ENCODE peak calls at places on chromosome 11, in four cellular contexts. B, I, K and M are unnamed samples. For H3K4me1, the result is how much of the 10 kb centered on the place peaks cover.

GRCh38 chr11:68338041-68338800 is 25.8 kb downstream of the LRP5 start:
- DNase-seq in B (no peak), I (no peak), K (no peak), M (no peak)

GRCh38 chr11:45169310-45170072 is 23.1 kb downstream of the PRDM11 start:
- DNase-seq in B (no peak), I (no peak), K (no peak), M (no peak)

GRCh38 chr11:32531528-32531927 is 52.1 kb upstream of the EIF3M start:
- DNase-seq in B (no peak), I (no peak), K (no peak), M (no peak)

GRCh38 chr11:102364991-102365390 is 18.0 kb downstream of the BIRC2 start:
- DNase-seq in B (no peak), I (no peak), K (no peak), M (no peak)

GRCh38 chr11:34758262-34758661 is 137.4 kb downstream of the EHF start:
- DNase-seq in B (no peak), I (no peak), K (no peak), M (no peak)

GRCh38 chr11:18700375-18700774 is 1.8 kb downstream of the TMEM86A start:
- DNase-seq in B (no peak), I (no peak), K (no peak), M (no peak)

GRCh38 chr11:83265331-83265730 is 20.8 kb downstream of the CCDC90B start:
- DNase-seq in B (no peak), I (no peak), K (no peak), M (no peak)

GRCh38 chr11:60887531-60887930 is 18.9 kb downstream of the PRPF19 start:
- DNase-seq in B (no peak), I (peak), K (no peak), M (peak)

GRCh38 chr11:13225058-13226001 is 52.3 kb upstream of the BMAL1 start:
- DNase-seq in B (no peak), I (no peak), K (no peak), M (no peak)

GRCh38 chr11:117144477-117145392 is 648 bp downstream of the PAFAH1B2 start:
- DNase-seq in B (no peak), I (peak), K (no peak), M (no peak)

GRCh38 chr11:2592559-2593392 is 107.0 kb downstream of the KCNQ1OT1 start:
- DNase-seq in B (no peak), I (no peak), K (no peak), M (no peak)

GRCh38 chr11:69335010-69335409 is 41.1 kb downstream of the MYEOV start:
- DNase-seq in B (no peak), I (no peak), K (no peak), M (no peak)

GRCh38 chr11:121762820-121763219 is 310.1 kb upstream of the SORL1-AS1 start:
- DNase-seq in B (no peak), I (no peak), K (no peak), M (no peak)

GRCh38 chr11:422249-422656 is 7.5 kb upstream of the SIGIRR start:
- DNase-seq in B (no peak), I (no peak), K (no peak), M (no peak)

GRCh38 chr11:70226967-70227366 is 23.9 kb downstream of the FADD start:
- DNase-seq in B (no peak), I (no peak), K (no peak), M (no peak)

GRCh38 chr11:68441466-68442230 is 18.9 kb upstream of the PPP6R3 start:
- DNase-seq in B (no peak), I (no peak), K (no peak), M (no peak)

GRCh38 chr11:33515347-33515746 is 185.3 kb downstream of the C11orf91 start:
- DNase-seq in B (no peak), I (no peak), K (no peak), M (no peak)

GRCh38 chr11:47078751-47079524 is 97.7 kb downstream of the ARFGAP2 start:
- DNase-seq in B (no peak), I (no peak), K (no peak), M (no peak)

GRCh38 chr11:129410561-129410960 is 34.9 kb downstream of the BARX2 start:
- DNase-seq in B (no peak), I (no peak), K (no peak), M (no peak)

GRCh38 chr11:57792060-57792541 is 30.5 kb downstream of the CTNND1 start:
- DNase-seq in B (no peak), I (no peak), K (peak), M (no peak)

GRCh38 chr11:68309621-68310185 is 2.7 kb upstream of the LRP5 start:
- DNase-seq in B (no peak), I (peak), K (no peak), M (no peak)

GRCh38 chr11:134676516-134677287 is 264.7 kb upstream of the B3GAT1 start:
- DNase-seq in B (no peak), I (no peak), K (no peak), M (no peak)

GRCh38 chr11:120817131-120817530 is 206.8 kb upstream of the TBCEL start:
- DNase-seq in B (no peak), I (no peak), K (no peak), M (no peak)

GRCh38 chr11:123246749-123247497 is 51.9 kb upstream of the CLMP start:
- DNase-seq in B (peak), I (peak), K (no peak), M (peak)

GRCh38 chr11:82195251-82195650 is 538.4 kb downstream of the FAM181B start:
- DNase-seq in B (no peak), I (no peak), K (no peak), M (no peak)

GRCh38 chr11:79592441-79593223 is 151.8 kb upstream of the TENM4 start:
- DNase-seq in B (no peak), I (no peak), K (no peak), M (no peak)

GRCh38 chr11:27150098-27150497 is 109.5 kb downstream of the BBOX1 start:
- DNase-seq in B (no peak), I (no peak), K (no peak), M (peak)

GRCh38 chr11:2788751-2789140 is 89.0 kb upstream of the KCNQ1OT1 start:
- DNase-seq in B (no peak), I (no peak), K (no peak), M (no peak)

GRCh38 chr11:8017071-8017470 is 29.9 kb downstream of the EIF3F start:
- DNase-seq in B (no peak), I (no peak), K (no peak), M (no peak)

GRCh38 chr11:16603890-16604783 is 134.3 kb upstream of the C11orf58 start:
- DNase-seq in B (no peak), I (no peak), K (no peak), M (no peak)

GRCh38 chr11:38182126-38182907 is 1584.3 kb upstream of the RAG2 start:
- DNase-seq in B (no peak), I (peak), K (no peak), M (no peak)

GRCh38 chr11:99015634-99016454 is 4.9 kb upstream of the CNTN5 start:
- DNase-seq in B (no peak), I (peak), K (peak), M (peak)
- TF ChIP-seq SUZ12 in B (no peak), I (no peak), K (no peak), M (no peak)

GRCh38 chr11:65487467-65488272 is 11.2 kb upstream of the MALAT1 start:
- DNase-seq in B (peak), I (peak), K (no peak), M (peak)
- H3K4me1 ChIP-seq in B (under half), I (half or more), K (half or more), M (under half)

DNA sequence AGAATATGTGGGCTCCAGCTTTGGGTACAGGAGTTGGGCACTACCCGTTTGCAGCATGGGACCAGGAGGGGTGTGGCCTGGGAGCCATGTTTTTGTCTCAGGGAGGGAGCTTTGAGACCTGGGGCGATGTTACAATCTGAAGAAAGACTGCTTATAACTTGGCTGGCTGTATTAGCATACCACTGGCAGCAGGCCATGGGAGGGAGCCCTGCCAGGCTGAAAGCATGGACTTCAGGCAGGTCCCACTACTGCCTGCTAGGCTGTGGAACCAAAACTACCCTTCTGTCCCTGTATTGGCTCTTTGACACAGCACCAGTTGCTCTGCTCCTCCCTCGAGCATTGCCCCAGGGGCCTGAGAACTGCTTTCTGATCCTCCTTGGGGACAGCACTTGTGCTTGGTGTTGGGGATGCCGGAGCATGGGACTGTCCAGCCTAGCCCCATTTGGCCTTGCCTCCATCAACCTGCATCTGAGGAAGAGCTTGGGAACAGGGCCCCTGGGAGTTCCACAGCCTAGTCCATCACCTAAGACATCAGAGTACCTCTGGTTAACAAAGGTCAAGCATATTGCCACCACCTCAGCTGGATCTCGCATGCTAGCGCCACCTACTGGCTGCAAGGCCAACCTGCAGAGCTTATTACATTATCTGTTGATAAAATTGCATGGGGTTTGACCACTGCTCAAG is 217.4 kb downstream of the SBF2 start:
- DNase-seq in B (peak), I (peak), K (no peak), M (peak)
- TF ChIP-seq ZNF274 in B (no peak), I (no peak), K (no peak), M (no peak)

GRCh38 chr11:118306556-118306955 is 2.0 kb downstream of the CD3E start:
- DNase-seq in B (no peak), I (no peak), K (no peak), M (no peak)
- TF ChIP-seq SUZ12 in B (no peak), I (no peak), K (no peak), M (no peak)